ENCODE peak calls at places on chromosomes 5 and 9, in four cellular contexts. K is A549, X is K562, Z is HepG2. N is an unnamed sample.

GRCh38 chr5:159851053-159851452 is 65.2 kb upstream of the ADRA1B start:
- DNase-seq in K (no peak), X (no peak), Z (no peak), N (peak)

GRCh38 chr9:70578720-70579119 is 164.3 kb upstream of the KLF9 start:
- DNase-seq in K (no peak), X (no peak), Z (no peak), N (no peak)

GRCh38 chr9:100478192-100478591 is 5.2 kb downstream of the TMEFF1 start:
- DNase-seq in K (no peak), X (no peak), Z (no peak), N (no peak)

GRCh38 chr9:18437315-18438200 is 36.4 kb upstream of the ADAMTSL1 start:
- DNase-seq in K (no peak), X (no peak), Z (peak), N (peak)

GRCh38 chr9:124776952-124777645 is at the start of gene OLFML2A:
- DNase-seq in K (peak), X (peak), Z (no peak), N (no peak)

GRCh38 chr5:59095480-59095879 is 512.6 kb downstream of the RAB3C start:
- DNase-seq in K (no peak), X (no peak), Z (no peak), N (peak)

GRCh38 chr5:174145091-174145490 is 99.6 kb downstream of the NSG2 start:
- DNase-seq in K (no peak), X (no peak), Z (no peak), N (no peak)

GRCh38 chr5:117433841-117434240 is 859.2 kb upstream of the SEMA6A start:
- DNase-seq in K (no peak), X (no peak), Z (no peak), N (no peak)

GRCh38 chr9:104970588-104970987 is 42.6 kb upstream of the ABCA1 start:
- DNase-seq in K (no peak), X (no peak), Z (no peak), N (peak)

GRCh38 chr9:33287087-33287490 is 3.2 kb upstream of the NFX1 start:
- DNase-seq in K (peak), X (no peak), Z (peak), N (peak)

GRCh38 chr9:117839862-117840261 is 135.7 kb downstream of the TLR4 start:
- DNase-seq in K (no peak), X (no peak), Z (no peak), N (no peak)

GRCh38 chr9:126829035-126829434 is 24.2 kb downstream of the ZBTB43 start:
- DNase-seq in K (no peak), X (no peak), Z (no peak), N (peak)

GRCh38 chr5:32712463-32713395 is 1.6 kb downstream of the NPR3 start:
- DNase-seq in K (no peak), X (no peak), Z (no peak), N (peak)
- TF ChIP-seq USF2 in K (no peak), X (no peak), Z (no peak), N (no peak)

DNA sequence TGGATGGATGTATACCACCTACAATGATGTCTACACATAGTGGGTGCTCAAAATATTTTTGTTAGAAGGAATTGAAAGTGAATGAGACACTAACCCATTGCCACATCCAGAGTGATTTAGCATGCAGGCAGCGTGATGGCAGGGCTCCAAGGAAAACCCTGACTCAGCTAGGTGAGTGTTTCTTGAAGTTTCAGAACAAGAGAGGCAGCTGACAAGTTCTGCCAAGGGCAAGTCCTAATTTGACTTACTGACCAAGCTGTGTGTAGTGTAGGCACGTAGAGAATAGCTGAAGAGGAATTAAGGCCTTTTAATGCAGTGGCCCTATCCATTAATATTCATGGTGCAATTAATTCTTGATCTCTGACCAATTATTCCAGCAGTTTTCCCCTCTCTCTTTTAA is 107.8 kb upstream of the ATP10B start:
- DNase-seq in K (no peak), X (no peak), Z (no peak), N (no peak)
- TF ChIP-seq MAZ in K (no peak), X (no peak), Z (no peak), N (no peak)

DNA sequence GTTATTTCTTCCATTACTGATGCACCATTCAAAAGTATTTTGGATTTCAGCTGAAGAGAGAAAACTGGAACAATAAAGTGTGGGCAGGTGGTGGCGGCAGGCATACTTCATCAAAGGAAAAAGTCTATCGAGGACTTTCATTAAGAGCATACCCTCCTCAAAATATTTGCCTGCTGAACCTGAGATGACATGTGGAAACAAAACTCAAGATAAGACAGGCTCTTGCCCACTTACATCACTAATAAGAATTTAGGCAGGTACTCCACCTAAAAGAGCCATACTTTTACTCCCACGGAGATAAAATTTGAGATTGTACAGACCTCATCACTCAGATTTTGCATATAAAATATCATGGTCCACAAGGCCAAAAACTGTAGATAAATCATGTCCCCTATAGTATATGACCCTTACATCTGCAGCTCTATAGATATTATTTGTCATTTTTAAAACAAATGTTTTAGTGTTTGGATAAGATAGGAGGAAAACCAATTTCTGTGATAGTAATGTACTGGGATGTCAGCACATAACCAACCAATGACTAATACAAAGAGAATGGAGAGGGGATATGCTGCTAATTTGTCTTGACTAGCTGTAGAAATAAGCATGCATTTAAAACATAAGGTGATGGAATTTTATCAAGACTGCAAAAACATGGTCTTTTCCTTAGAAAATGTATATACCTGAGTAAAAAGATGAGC is 730.6 kb upstream of the ZNF608 start:
- DNase-seq in K (no peak), X (no peak), Z (no peak), N (peak)
- TF ChIP-seq USF2 in K (no peak), X (no peak), Z (no peak), N (no peak)

DNA sequence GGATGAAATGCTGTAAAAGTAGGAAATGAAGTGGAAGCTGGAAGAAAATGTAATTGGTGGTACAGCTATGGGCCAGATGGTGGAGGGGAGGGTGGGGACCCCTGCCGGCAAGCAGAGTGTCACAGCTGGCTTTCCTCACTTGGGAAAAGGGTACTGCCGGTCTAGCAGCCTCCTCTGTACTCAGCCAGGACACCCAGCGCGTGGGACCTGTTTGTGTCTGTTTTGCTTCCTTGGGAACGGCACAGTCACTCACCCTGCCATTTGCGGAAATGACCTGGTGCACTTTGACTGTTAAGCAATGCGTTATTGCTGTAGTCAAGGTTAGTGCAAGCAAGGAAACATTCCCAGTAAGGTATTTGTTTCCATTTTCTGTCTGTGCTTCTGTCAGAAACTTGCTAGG is 10.1 kb downstream of the TMEM252 start:
- DNase-seq in K (no peak), X (no peak), Z (peak), N (peak)
- TF ChIP-seq MAZ in K (no peak), X (no peak), Z (no peak), N (no peak)

DNA sequence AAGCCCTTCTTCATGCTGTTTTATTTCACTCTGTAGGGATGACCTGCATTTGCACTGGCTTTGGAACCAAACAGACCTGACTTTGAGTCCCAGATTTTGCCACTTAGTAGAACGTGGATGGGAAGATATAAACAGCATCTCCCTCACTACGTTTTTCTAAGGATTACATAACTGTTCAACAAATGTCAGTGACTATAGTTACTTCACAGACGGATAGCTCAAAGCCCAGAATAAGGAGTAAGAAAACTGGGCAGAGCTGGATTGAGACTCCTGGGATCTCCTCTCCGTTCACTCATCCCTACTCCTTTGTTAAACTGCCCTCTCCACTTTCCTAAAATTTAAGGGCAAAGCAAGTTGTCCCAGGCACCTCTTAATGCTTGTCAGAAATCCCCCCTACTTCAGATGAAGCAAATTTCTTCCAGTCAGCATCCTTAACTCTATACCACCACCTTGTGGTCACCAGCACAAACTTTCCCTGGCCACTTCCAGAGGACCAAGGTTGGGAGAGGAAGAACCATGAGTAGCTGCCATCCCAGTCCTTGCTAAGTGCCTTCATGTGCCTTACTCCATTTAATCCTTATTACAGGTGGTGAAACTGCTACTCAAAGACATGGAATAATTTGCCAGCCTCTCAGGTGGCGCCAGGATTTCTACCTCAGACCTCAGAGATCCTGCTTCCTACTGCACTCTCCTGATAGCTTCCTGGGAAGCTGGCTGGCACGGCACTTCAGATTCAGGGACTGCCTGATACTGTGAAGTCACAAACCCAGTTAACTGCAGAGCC is 38.4 kb downstream of the EGR1 start:
- DNase-seq in K (peak), X (peak), Z (peak), N (peak)
- TF ChIP-seq USF2 in K (no peak), X (no peak), Z (no peak), N (no peak)

GRCh38 chr5:168477060-168477459 is 9.2 kb upstream of the RARS1 start:
- DNase-seq in K (no peak), X (no peak), Z (no peak), N (peak)

GRCh38 chr5:168471785-168472184 is 14.5 kb upstream of the RARS1 start:
- DNase-seq in K (no peak), X (no peak), Z (no peak), N (peak)

GRCh38 chr5:168467755-168468280 is 18.5 kb upstream of the RARS1 start:
- DNase-seq in K (no peak), X (no peak), Z (no peak), N (no peak)

GRCh38 chr5:168468836-168469235 is 17.4 kb upstream of the RARS1 start:
- DNase-seq in K (no peak), X (no peak), Z (no peak), N (peak)

GRCh38 chr5:168472329-168472728 is 13.9 kb upstream of the RARS1 start:
- DNase-seq in K (no peak), X (no peak), Z (no peak), N (peak)
- TF ChIP-seq MAZ in K (no peak), X (no peak), Z (no peak), N (peak)

GRCh38 chr5:138789771-138790242 is 36.6 kb downstream of the CTNNA1 start:
- DNase-seq in K (peak), X (peak), Z (peak), N (peak)

GRCh38 chr5:138783976-138784375 is 30.8 kb downstream of the CTNNA1 start:
- DNase-seq in K (no peak), X (no peak), Z (no peak), N (no peak)

DNA sequence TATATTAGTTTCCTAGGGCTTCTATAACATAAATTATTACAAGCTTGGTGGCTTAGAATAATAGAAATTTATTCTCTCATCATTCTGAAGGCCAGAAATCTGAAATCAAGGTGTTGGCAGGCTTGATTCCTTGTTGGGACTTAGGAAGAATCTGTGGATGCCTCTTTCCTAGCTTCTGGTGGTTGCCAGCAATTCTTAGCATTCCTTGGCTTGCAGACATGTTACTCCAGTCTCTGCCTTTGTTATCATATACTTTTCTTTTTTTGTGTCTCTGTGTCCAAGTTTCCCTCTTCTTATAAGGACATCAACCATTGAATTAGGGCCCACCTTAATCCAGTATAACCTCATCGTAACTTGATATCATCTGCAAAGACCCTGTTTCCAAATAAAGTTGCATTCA is 31.4 kb downstream of the CTNNA1 start:
- DNase-seq in K (no peak), X (no peak), Z (no peak), N (peak)
- TF ChIP-seq USF2 in K (no peak), X (no peak), Z (no peak), N (no peak)

GRCh38 chr9:95762322-95762721 is 113.2 kb upstream of the ERCC6L2 start:
- DNase-seq in K (no peak), X (no peak), Z (no peak), N (no peak)
- TF ChIP-seq MAZ in K (no peak), X (no peak), Z (no peak), N (no peak)

GRCh38 chr9:90983394-90983793 is 181.8 kb downstream of the SYK start:
- DNase-seq in K (no peak), X (no peak), Z (no peak), N (no peak)

GRCh38 chr9:90979138-90979551 is 177.5 kb downstream of the SYK start:
- DNase-seq in K (no peak), X (no peak), Z (no peak), N (no peak)

GRCh38 chr9:90981726-90982125 is 180.1 kb downstream of the SYK start:
- DNase-seq in K (no peak), X (no peak), Z (no peak), N (no peak)

GRCh38 chr9:90975666-90976538 is 174.3 kb downstream of the SYK start:
- DNase-seq in K (no peak), X (no peak), Z (no peak), N (no peak)

DNA sequence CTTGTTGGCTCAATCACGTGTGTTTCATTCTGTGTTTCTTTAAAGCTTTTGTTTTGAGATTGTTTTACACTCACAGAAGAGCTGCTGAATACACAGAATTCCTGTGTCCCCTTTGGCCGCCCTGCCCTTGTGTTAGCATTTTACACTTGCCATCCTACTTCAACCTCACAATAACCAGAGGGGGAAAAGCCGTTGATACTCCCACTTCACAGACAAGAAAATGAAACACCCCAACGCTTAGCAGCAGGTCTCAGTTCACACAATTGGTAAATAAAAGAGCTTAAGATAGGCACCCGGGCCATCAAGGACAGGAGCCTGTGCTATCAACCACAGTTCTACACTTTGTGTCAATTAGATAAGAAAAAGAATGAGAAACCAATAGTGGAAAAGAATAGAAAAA is 178.0 kb downstream of the SYK start:
- DNase-seq in K (no peak), X (no peak), Z (no peak), N (no peak)
- TF ChIP-seq USF2 in K (no peak), X (no peak), Z (no peak), N (no peak)

N was measured in IMR-90.